ENCODE peak calls at places on chromosomes 7 and 10, in four cellular contexts. G is GM12878, Q is heart left ventricle, Z is Panc1. R is an unnamed sample.
A peak's percentile ranks its signal among the peaks of the same experiment; 100 is the strongest.

GRCh38 chr7:50673096-50673495 is 107.9 kb upstream of the DDC start:
- DNase-seq in Z (no peak), G (no peak), Q (no peak), R (no peak)

GRCh38 chr10:9301148-9301547 is 1246.7 kb downstream of the GATA3 start:
- DNase-seq in Z (no peak), G (no peak), Q (no peak), R (no peak)

GRCh38 chr10:92517034-92517655 is 56.7 kb downstream of the IDE start:
- DNase-seq in Z (peak; percentile 55), Q (peak; percentile 55), G (peak; percentile 38), R (peak; percentile 68)

GRCh38 chr7:105210721-105211205 is 178.0 kb downstream of the SRPK2 start:
- DNase-seq in Z (no peak), G (peak; percentile 66), Q (peak; percentile 57), R (peak; percentile 25)

GRCh38 chr10:36383349-36383748 is 741.3 kb upstream of the FZD8 start:
- DNase-seq in Q (no peak), Z (no peak), G (no peak), R (no peak)

GRCh38 chr7:152893801-152894294 is 134.3 kb downstream of the ACTR3B start:
- DNase-seq in G (no peak), Z (no peak), Q (no peak), R (no peak)

GRCh38 chr7:23016345-23017253 is 2.7 kb upstream of the HYCC1 start:
- DNase-seq in Q (no peak), Z (no peak), G (no peak), R (no peak)

GRCh38 chr7:26891400-26892355 is 27.3 kb upstream of the SKAP2 start:
- DNase-seq in Z (no peak), G (peak; percentile 4), Q (no peak), R (peak; percentile 36)

GRCh38 chr10:35178305-35178704 is 51.7 kb downstream of the CREM start:
- DNase-seq in G (no peak), Z (no peak), Q (no peak), R (no peak)

GRCh38 chr10:15863733-15864132 is 3.4 kb upstream of the MINDY3 start:
- DNase-seq in Q (no peak), Z (no peak), G (no peak), R (no peak)

GRCh38 chr10:100528123-100528884 is 1.4 kb downstream of the NDUFB8 start:
- DNase-seq in Q (no peak), Z (no peak), G (no peak), R (no peak)

GRCh38 chr7:109637428-109637827 is 1067.8 kb downstream of the DNAJB9 start:
- DNase-seq in Z (no peak), G (no peak), Q (no peak), R (no peak)

GRCh38 chr10:88232029-88232895 is 350.9 kb downstream of the RNLS start:
- DNase-seq in Z (no peak), G (no peak), Q (peak; percentile 93), R (no peak)

GRCh38 chr10:77191324-77192049 is 446.1 kb downstream of the KCNMA1 start:
- DNase-seq in Q (no peak), Z (no peak), G (no peak), R (no peak)

GRCh38 chr10:127855976-127856375 is 36.8 kb downstream of the CLRN3 start:
- DNase-seq in Z (no peak), G (no peak), Q (no peak), R (no peak)

GRCh38 chr10:133124357-133125211 is 35.4 kb upstream of the KNDC1 start:
- DNase-seq in Q (peak; percentile 21), Z (no peak), G (no peak), R (no peak)

DNA sequence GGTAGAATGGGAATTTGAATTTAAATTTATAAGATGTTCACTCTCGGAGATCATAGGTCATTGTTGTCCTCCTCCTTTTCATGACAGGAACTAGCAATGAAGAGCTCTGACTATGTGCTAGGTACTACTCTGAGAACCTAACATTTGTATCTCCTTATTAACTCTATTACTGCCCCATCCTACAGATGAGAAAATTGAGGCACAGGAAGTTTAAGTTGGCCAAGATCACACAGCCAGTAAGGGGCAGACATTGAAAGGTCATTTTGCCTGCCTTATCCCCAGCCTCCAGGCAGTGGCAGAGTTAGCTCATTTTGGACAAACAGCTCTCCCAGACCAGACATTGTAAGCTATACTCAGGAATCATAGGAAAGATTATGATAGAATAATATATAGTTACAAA is 6.0 kb downstream of the SRGN start:
- DNase-seq in G (no peak), Q (no peak), Z (no peak), R (no peak)
- TF ChIP-seq CTCF in G (peak; percentile 28), Q (no peak), Z (no peak), R (no peak)

GRCh38 chr7:52021343-52021742 is 704.7 kb upstream of the COBL start:
- DNase-seq in Z (no peak), G (no peak), Q (no peak), R (no peak)

GRCh38 chr7:52018680-52019054 is 702.1 kb upstream of the COBL start:
- DNase-seq in Z (no peak), Q (no peak), G (no peak), R (no peak)

GRCh38 chr7:52017802-52018679 is 701.4 kb upstream of the COBL start:
- DNase-seq in G (no peak), Q (no peak), Z (peak; percentile 30), R (no peak)
- TF ChIP-seq CTCF in G (peak; percentile 46), Q (no peak), Z (peak; percentile 76), R (peak; percentile 28)

GRCh38 chr10:7409732-7410168 is 1.1 kb downstream of the SFMBT2 start:
- DNase-seq in G (no peak), Q (no peak), Z (no peak), R (no peak)

GRCh38 chr10:7410306-7410799 is 481 bp downstream of the SFMBT2 start:
- DNase-seq in G (no peak), Z (no peak), Q (peak; percentile 45), R (peak; percentile 50)

GRCh38 chr10:7411671-7412481 is 1.0 kb upstream of the SFMBT2 start:
- DNase-seq in Z (no peak), Q (no peak), G (no peak), R (no peak)

GRCh38 chr10:7412482-7413251 is 1.8 kb upstream of the SFMBT2 start:
- DNase-seq in Q (peak; percentile 60), Z (no peak), G (no peak), R (peak; percentile 55)

DNA sequence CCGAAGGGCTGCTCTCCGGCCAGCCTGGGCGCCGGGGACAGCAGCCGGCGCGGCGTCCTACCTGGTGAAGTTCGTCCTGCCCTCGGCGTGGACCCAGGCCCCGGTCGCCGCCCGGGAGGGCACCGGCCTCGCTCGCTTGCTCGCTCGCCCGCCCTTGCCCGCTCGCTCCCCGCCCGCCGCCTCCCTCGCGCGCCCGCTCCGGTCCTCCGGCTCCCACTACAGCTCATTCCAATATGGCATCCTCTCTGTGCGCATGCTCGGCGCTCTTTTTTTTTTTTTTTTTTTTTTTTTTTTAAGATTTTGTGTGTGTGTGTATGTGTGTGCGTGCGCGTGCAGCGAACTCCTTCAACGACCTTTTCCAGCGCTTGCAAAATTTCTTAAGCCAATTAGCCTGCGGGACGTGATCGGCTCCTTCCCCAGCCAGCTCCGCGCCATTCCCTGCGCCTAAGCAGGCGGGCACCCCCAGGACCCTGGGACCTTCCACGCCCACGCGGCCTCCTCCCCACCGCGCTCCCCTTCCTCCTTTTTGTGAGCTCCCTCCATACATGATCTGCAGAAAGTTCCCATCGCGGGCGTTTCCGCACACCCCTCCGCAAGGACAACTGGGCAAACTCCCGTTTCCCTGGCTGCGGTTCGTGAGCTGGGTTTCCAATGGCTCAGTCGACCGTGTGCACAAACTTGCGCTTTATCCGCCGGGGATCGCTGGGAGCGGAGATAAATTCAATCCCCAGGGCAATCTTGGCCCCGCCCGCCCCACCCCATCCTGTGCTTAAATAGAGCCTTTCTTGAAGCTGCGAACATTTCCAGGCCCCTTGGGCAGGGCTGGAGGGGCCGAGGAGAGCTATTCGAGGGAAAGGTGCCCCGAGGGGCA is at the start of gene SFMBT2:
- DNase-seq in G (no peak), Q (peak; percentile 78), Z (no peak), R (peak; percentile 87)
- TF ChIP-seq CTCF in G (no peak), Q (no peak), Z (no peak), R (no peak)

GRCh38 chr10:84613336-84614021 is 285.1 kb downstream of the CCSER2 start:
- DNase-seq in Q (peak; percentile 36), G (no peak), Z (peak; percentile 24), R (peak; percentile 27)
- TF ChIP-seq CTCF in Q (peak; percentile 42), G (peak; percentile 14), Z (peak; percentile 88), R (no peak)

GRCh38 chr7:156397249-156397648 is 243.3 kb upstream of the RNF32 start:
- DNase-seq in Z (no peak), Q (no peak), G (no peak), R (no peak)

GRCh38 chr7:156400046-156400445 is 240.5 kb upstream of the RNF32 start:
- DNase-seq in G (no peak), Z (no peak), Q (no peak), R (no peak)

GRCh38 chr7:156402255-156402654 is 238.3 kb upstream of the RNF32 start:
- DNase-seq in G (no peak), Q (no peak), Z (no peak), R (no peak)

DNA sequence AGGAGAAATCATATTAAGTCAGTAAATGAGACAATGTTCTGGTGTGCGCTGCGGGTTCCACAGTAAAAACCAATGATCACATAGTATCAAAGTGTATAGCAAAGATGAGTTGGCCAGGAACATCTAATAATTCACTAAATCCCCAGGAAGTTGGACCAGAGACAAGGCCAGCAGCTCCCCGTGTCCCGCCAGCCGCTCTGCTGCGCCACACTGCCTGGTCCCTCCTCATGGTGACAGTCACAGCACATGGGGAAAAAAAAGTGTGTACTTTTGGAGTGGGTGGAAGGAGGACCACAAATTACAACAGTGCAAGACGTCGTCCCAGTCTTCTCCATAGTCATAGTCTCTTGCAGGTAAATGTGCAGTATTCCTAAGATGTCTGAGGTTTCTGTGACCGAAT is 239.0 kb upstream of the RNF32 start:
- DNase-seq in G (no peak), Q (no peak), Z (no peak), R (no peak)
- TF ChIP-seq CTCF in G (no peak), Q (no peak), Z (no peak), R (no peak)

R was measured in GM13976.